ENCODE peak calls at places on chromosomes 12 and 14, in five cellular contexts. G, L, Q, J and X are unnamed samples.

GRCh38 chr12:75774309-75775052 is 257.1 kb downstream of the PHLDA1 start:
- DNase-seq in G (no peak), L (no peak), Q (no peak), J (no peak), X (no peak)

GRCh38 chr12:77065361-77066204 is at the start of gene E2F7:
- DNase-seq in G (peak; percentile 52), L (peak; percentile 80), Q (peak; percentile 92), J (peak; percentile 91), X (peak; percentile 87)

GRCh38 chr12:105262461-105263184 is 26.6 kb upstream of the APPL2 start:
- DNase-seq in G (no peak), L (no peak), Q (no peak), J (no peak), X (peak; percentile 82)

GRCh38 chr14:106459971-106460730 is 933.8 kb downstream of the TMEM121 start:
- DNase-seq in G (no peak), L (no peak), Q (peak; percentile 65), J (no peak), X (no peak)

GRCh38 chr14:63895510-63895909 is 42.7 kb downstream of the SYNE2 start:
- DNase-seq in G (no peak), L (no peak), Q (no peak), J (no peak), X (no peak)

GRCh38 chr14:104917992-104918391 is 6.7 kb upstream of the PLD4 start:
- DNase-seq in G (no peak), L (no peak), Q (no peak), J (no peak), X (peak; percentile 16)

GRCh38 chr14:105854600-105855245 is 328.3 kb downstream of the TMEM121 start:
- DNase-seq in G (no peak), L (peak; percentile 11), Q (peak; percentile 43), J (no peak), X (no peak)

GRCh38 chr12:28710882-28711281 is 438.2 kb upstream of the FAR2 start:
- DNase-seq in G (no peak), L (no peak), Q (no peak), J (peak; percentile 60), X (peak; percentile 91)

GRCh38 chr12:4270670-4271432 is 2.7 kb upstream of the CCND2 start:
- DNase-seq in G (peak; percentile 41), L (peak; percentile 64), Q (peak; percentile 83), J (no peak), X (no peak)

GRCh38 chr12:98580695-98581094 is 12.8 kb upstream of the SLC25A3 start:
- DNase-seq in G (no peak), L (no peak), Q (no peak), J (no peak), X (no peak)

GRCh38 chr14:97580923-97581495 is 783.8 kb downstream of the VRK1 start:
- DNase-seq in G (no peak), L (no peak), Q (no peak), J (no peak), X (no peak)

GRCh38 chr12:96260644-96261043 is 66.5 kb downstream of the ELK3 start:
- DNase-seq in G (no peak), L (no peak), Q (no peak), J (no peak), X (no peak)

GRCh38 chr12:124395986-124396385 is 101.1 kb downstream of the RFLNA start:
- DNase-seq in G (no peak), L (no peak), Q (no peak), J (no peak), X (peak; percentile 72)

GRCh38 chr14:65255583-65256443 is 153.5 kb upstream of the MAX start:
- DNase-seq in G (no peak), L (no peak), Q (peak; percentile 83), J (no peak), X (no peak)

GRCh38 chr12:20128926-20129325 is 239.4 kb upstream of the PDE3A start:
- DNase-seq in G (no peak), L (no peak), Q (no peak), J (peak; percentile 43), X (no peak)

GRCh38 chr12:132597333-132598283 is 12.8 kb downstream of the LRCOL1 start:
- DNase-seq in G (no peak), L (no peak), Q (no peak), J (peak; percentile 87), X (peak; percentile 70)

GRCh38 chr14:104694991-104695659 is 5.7 kb downstream of the INF2 start:
- DNase-seq in G (no peak), L (no peak), Q (peak; percentile 68), J (no peak), X (no peak)

GRCh38 chr12:41778934-41779333 is 365.7 kb downstream of the GXYLT1 start:
- DNase-seq in G (no peak), L (no peak), Q (no peak), J (no peak), X (no peak)

GRCh38 chr12:6708968-6709394 is 8.4 kb upstream of the PIANP start:
- DNase-seq in G (no peak), L (no peak), Q (no peak), J (no peak), X (no peak)

GRCh38 chr12:108040968-108041367 is 88.1 kb upstream of the WSCD2 start:
- DNase-seq in G (no peak), L (no peak), Q (no peak), J (peak; percentile 14), X (no peak)

GRCh38 chr12:115004469-115005146 is 320.6 kb upstream of the TBX3 start:
- DNase-seq in G (no peak), L (no peak), Q (no peak), J (no peak), X (peak; percentile 47)

GRCh38 chr14:60313093-60313492 is 64.1 kb downstream of the PPM1A start:
- DNase-seq in G (no peak), L (no peak), Q (no peak), J (peak; percentile 40), X (no peak)

GRCh38 chr12:53561590-53561953 is 54.3 kb upstream of the NPFF start:
- DNase-seq in G (no peak), L (no peak), Q (no peak), J (peak; percentile 88), X (peak; percentile 91)

GRCh38 chr12:79375050-79375449 is 315.7 kb downstream of the PAWR start:
- DNase-seq in G (no peak), L (no peak), Q (no peak), J (no peak), X (no peak)

GRCh38 chr12:98820005-98820404 is 174.9 kb downstream of the APAF1 start:
- DNase-seq in G (no peak), L (no peak), Q (no peak), J (no peak), X (peak; percentile 20)

GRCh38 chr12:13986031-13986430 is 4.6 kb upstream of the GRIN2B start:
- DNase-seq in G (no peak), L (no peak), Q (no peak), J (no peak), X (no peak)

GRCh38 chr12:13982010-13982409 is 608 bp upstream of the GRIN2B start:
- DNase-seq in G (no peak), L (no peak), Q (no peak), J (no peak), X (no peak)

GRCh38 chr12:13976880-13977279 is 4.5 kb downstream of the GRIN2B start:
- DNase-seq in G (no peak), L (no peak), Q (no peak), J (no peak), X (no peak)

GRCh38 chr12:13980548-13981295 is 680 bp downstream of the GRIN2B start:
- DNase-seq in G (no peak), L (no peak), Q (no peak), J (no peak), X (no peak)

DNA sequence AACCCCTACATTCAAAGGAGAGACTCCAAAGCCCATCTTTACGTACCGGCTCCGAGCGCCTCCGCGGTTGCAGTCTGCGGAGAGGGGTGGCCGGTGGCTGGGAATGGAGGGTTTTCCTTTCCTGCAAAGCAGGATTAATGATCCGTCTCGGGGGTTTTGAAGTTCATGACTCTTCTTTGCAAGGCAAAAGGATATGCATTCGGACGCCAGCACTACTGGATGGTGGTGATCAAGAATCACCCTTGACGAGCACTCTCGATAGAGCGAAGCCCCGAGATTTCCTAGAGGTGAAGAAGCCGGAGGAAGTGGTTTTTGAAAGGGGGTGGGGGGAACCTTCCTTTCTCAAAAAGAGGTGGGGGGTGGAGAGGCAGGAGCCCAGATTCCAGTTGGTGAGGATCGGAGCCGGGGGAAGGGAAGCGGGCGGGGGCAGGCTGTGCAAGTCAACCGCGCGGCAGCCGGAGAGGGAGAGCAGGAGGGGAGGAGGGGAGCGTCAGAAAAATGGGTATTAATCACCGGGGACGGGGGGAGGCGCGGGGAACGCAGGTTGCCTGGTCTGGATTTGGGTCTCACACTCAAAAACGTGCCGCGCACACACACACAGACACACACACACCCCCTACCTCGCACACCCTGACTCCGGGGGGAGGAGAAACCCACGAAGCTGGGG is at the start of gene GRIN2B:
- DNase-seq in G (no peak), L (no peak), Q (no peak), J (no peak), X (no peak)
- H3K4me3 ChIP-seq in G (peak within 1 kb of the TSS; percentile 46), L (no peak within 1 kb of the TSS), Q (peak within 1 kb of the TSS; percentile 31), J (peak within 1 kb of the TSS; percentile 31), X (no peak within 1 kb of the TSS)

GRCh38 chr12:102653406-102653805 is 173.0 kb upstream of the IGF1 start:
- DNase-seq in G (no peak), L (no peak), Q (no peak), J (no peak), X (no peak)

GRCh38 chr12:102659200-102659911 is 179.0 kb upstream of the IGF1 start:
- DNase-seq in G (no peak), L (no peak), Q (no peak), J (no peak), X (peak; percentile 74)
- TF ChIP-seq CTCF in G (no peak), L (no peak), Q (no peak), J (no peak), X (peak; percentile 23)

DNA sequence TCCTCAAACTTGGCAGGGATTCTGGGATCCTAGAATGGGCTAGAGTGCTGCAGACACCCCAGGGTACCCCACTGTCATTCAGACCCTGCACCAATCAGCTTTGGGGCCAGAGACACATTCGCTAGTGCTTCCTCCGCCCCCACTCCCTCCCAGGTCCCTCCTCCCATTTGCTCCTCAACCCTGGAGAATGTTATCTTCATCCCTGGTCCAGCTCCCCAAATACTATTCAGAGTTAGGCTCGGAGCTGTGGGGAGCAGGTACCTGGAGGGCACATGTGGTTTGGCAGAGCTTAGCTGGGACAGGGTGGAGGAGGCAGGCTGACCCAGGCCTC is 19.4 kb downstream of the VSX2 start:
- DNase-seq in G (no peak), L (no peak), Q (no peak), J (no peak), X (no peak)
- H3K4me3 ChIP-seq in G (peak overlapping the region; percentile 60), L (no peak overlapping the region), Q (no peak overlapping the region), J (no peak overlapping the region), X (no peak overlapping the region)

GRCh38 chr12:48060474-48060873 is 45.4 kb downstream of the SENP1 start:
- DNase-seq in G (no peak), L (no peak), Q (no peak), J (no peak), X (no peak)

GRCh38 chr12:48063530-48063929 is 42.3 kb downstream of the SENP1 start:
- DNase-seq in G (no peak), L (no peak), Q (no peak), J (no peak), X (no peak)

GRCh38 chr12:48067250-48067938 is 38.5 kb downstream of the SENP1 start:
- DNase-seq in G (no peak), L (no peak), Q (no peak), J (no peak), X (no peak)

GRCh38 chr12:48058771-48059170 is 47.1 kb downstream of the SENP1 start:
- DNase-seq in G (no peak), L (no peak), Q (no peak), J (no peak), X (no peak)

GRCh38 chr12:48061943-48062719 is 43.7 kb downstream of the SENP1 start:
- DNase-seq in G (no peak), L (no peak), Q (no peak), J (peak; percentile 12), X (no peak)
- TF ChIP-seq CTCF in G (no peak), L (no peak), Q (no peak), J (no peak), X (no peak)